ENCODE peak calls at places on chromosomes 4 and X, in eight cellular contexts. W, D, N, B, H, Q, I and A are unnamed samples.
A peak's percentile ranks its signal among the peaks of the same experiment; 100 is the strongest.

GRCh38 chr4:100314057-100314456 is 123.8 kb upstream of the DDIT4L start:
- DNase-seq in B (no peak), D (no peak), I (no peak), W (no peak), H (no peak), N (no peak), Q (no peak), A (no peak)

GRCh38 chr4:78288327-78288726 is 231.2 kb downstream of the FRAS1 start:
- DNase-seq in Q (no peak), N (no peak), H (no peak), B (no peak), D (no peak), I (no peak), W (no peak), A (no peak)

GRCh38 chr4:73690051-73690744 is 50.2 kb upstream of the CXCL8 start:
- DNase-seq in Q (no peak), I (no peak), N (no peak), B (no peak), W (no peak), H (no peak), D (no peak), A (no peak)

GRCh38 chr4:8690216-8690786 is 97.7 kb downstream of the CPZ start:
- DNase-seq in B (no peak), H (no peak), D (peak; percentile 40), W (no peak), Q (no peak), N (no peak), I (no peak), A (no peak)

GRCh38 chrX:71216446-71216845 is 6.6 kb upstream of the GJB1 start:
- DNase-seq in W (peak; percentile 17), Q (no peak), I (no peak), H (no peak), N (no peak), D (no peak), B (no peak), A (no peak)

GRCh38 chr4:26171953-26172352 is 148.9 kb upstream of the RBPJ start:
- DNase-seq in Q (no peak), W (no peak), I (no peak), D (no peak), H (no peak), B (no peak), N (no peak), A (no peak)

GRCh38 chr4:80243274-80244018 is 23.0 kb upstream of the FGF5 start:
- DNase-seq in B (no peak), W (no peak), Q (no peak), N (no peak), H (no peak), I (no peak), D (no peak), A (no peak)

GRCh38 chr4:144648042-144648441 is 2.1 kb downstream of the HHIP start:
- DNase-seq in N (no peak), I (no peak), H (no peak), W (no peak), B (no peak), Q (no peak), D (no peak), A (no peak)

GRCh38 chrX:151177141-151178027 is 1.0 kb downstream of the GPR50 start:
- DNase-seq in D (no peak), H (no peak), W (no peak), B (no peak), N (no peak), I (no peak), Q (no peak), A (no peak)

GRCh38 chr4:185896832-185897475 is 85.0 kb upstream of the SORBS2 start:
- DNase-seq in N (no peak), Q (no peak), W (no peak), D (no peak), I (no peak), B (no peak), H (no peak), A (no peak)

GRCh38 chr4:1794809-1795303 is 1.8 kb downstream of the FGFR3 start:
- DNase-seq in B (no peak), H (peak; percentile 68), Q (no peak), N (no peak), W (no peak), I (no peak), D (no peak), A (no peak)

GRCh38 chr4:169658196-169658595 is 37.8 kb downstream of the CLCN3 start:
- DNase-seq in I (no peak), B (no peak), W (no peak), H (no peak), Q (no peak), N (no peak), D (no peak), A (no peak)

GRCh38 chr4:103996637-103997036 is 276.9 kb upstream of the TACR3 start:
- DNase-seq in I (no peak), N (peak; percentile 18), W (no peak), H (no peak), Q (no peak), D (no peak), B (no peak), A (no peak)

GRCh38 chr4:16897991-16898827 is at the start of gene LDB2:
- DNase-seq in W (peak; percentile 30), H (peak; percentile 46), Q (peak; percentile 83), I (no peak), D (peak; percentile 88), B (peak; percentile 51), N (no peak), A (peak; percentile 45)

GRCh38 chr4:16894406-16894805 is 4.0 kb downstream of the LDB2 start:
- DNase-seq in W (no peak), D (no peak), B (no peak), H (no peak), Q (no peak), N (no peak), I (no peak), A (no peak)

GRCh38 chr4:16896871-16897270 is 1.6 kb downstream of the LDB2 start:
- DNase-seq in I (no peak), W (no peak), N (no peak), B (no peak), D (no peak), H (no peak), Q (no peak), A (no peak)

GRCh38 chr4:16900325-16900724 is 1.9 kb upstream of the LDB2 start:
- DNase-seq in I (no peak), Q (no peak), H (no peak), N (no peak), D (no peak), W (no peak), B (no peak), A (no peak)

GRCh38 chr4:16897351-16897750 is 1.1 kb downstream of the LDB2 start:
- DNase-seq in B (no peak), Q (no peak), D (no peak), I (no peak), H (no peak), W (no peak), N (no peak), A (no peak)
- H3K4me1 ChIP-seq in B (no peaks in the 10 kb centered on the region), Q (peaks cover 3% of the 10 kb centered on the region), D (peaks cover 12% of the 10 kb centered on the region), I (no peaks in the 10 kb centered on the region), H (peaks cover 5% of the 10 kb centered on the region), W (peaks cover 7% of the 10 kb centered on the region), N (no peaks in the 10 kb centered on the region), A (no peaks in the 10 kb centered on the region)

DNA sequence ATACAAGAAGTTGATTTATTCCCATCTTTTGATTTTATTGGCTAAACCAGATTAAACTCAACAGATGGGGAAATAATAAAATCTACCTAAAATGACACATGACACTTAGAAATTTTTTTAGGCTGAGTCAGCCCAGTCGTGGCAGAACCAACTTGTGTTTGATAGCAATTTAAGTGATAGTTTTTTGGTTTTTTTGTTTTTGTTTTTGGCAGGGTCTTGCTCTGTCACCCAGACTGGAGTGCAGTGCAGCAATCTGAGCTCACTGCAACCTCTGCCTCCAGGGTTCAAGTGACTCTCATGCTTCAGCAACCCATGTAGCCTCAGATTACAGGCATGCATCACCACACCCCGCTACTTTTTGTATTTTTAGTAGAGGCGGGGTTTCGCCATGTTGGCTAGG is 370.3 kb upstream of the NOCT start:
- DNase-seq in H (no peak), N (no peak), W (no peak), D (no peak), Q (no peak), B (no peak), I (no peak), A (no peak)
- TF ChIP-seq EP300 in H (no peak), N (no peak), W (no peak), D (no peak), Q (no peak), B (no peak), I (no peak), A (no peak)

GRCh38 chr4:112509243-112510190 is 6.5 kb downstream of the NEUROG2 start:
- DNase-seq in W (no peak), Q (no peak), D (no peak), H (peak; percentile 49), B (no peak), I (no peak), N (no peak), A (no peak)

GRCh38 chr4:112510191-112510467 is 5.9 kb downstream of the NEUROG2 start:
- DNase-seq in Q (no peak), D (no peak), W (no peak), B (no peak), I (no peak), H (peak; percentile 34), N (no peak), A (no peak)

GRCh38 chr4:112514079-112514448 is 1.9 kb downstream of the NEUROG2 start:
- DNase-seq in W (no peak), N (no peak), H (peak; percentile 33), Q (no peak), D (no peak), I (no peak), B (no peak), A (no peak)

GRCh38 chr4:112511294-112512118 is 4.5 kb downstream of the NEUROG2 start:
- DNase-seq in H (no peak), Q (no peak), W (no peak), I (no peak), D (no peak), N (no peak), B (no peak), A (no peak)

GRCh38 chr4:112510468-112511293 is 5.3 kb downstream of the NEUROG2 start:
- DNase-seq in H (peak; percentile 73), N (no peak), D (no peak), I (no peak), B (no peak), W (no peak), Q (no peak), A (no peak)
- H3K4me3 ChIP-seq in H (peak overlapping the region; percentile 46), N (no peak overlapping the region), D (peak overlapping the region; percentile 7), I (no peak overlapping the region), B (peak overlapping the region; percentile 38), W (no peak overlapping the region), Q (no peak overlapping the region), A (peak overlapping the region; percentile 11)

DNA sequence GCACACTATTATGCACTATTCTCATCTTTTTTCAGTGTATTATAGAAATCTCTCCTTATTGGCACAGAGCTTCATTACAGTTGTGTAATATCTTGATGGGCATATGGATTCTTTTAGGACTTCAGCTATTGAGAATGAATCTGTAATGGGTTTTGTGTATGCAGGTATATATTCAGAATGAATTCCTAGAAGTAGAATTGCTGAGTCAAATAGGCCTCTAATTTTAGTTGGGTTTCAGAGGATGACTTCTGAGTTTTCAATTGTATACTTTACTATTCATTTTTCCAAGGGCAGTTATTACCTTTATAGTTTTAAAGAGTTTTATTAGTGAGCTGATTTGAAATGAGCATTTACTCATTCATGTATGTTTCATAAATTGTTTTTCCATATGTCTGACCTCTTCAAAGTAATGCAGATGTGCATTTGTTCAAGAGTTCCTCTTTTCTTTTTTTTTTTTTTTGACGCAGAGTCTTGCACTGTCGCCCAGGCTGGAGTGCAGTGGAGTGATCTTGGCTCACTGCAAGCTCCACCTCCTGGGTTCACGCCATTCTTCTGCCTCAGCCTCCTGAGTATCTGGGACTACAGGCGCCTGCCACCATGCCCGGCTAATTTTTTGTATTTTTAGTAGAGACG is 19.5 kb downstream of the CASP6 start:
- DNase-seq in N (no peak), B (no peak), H (no peak), D (no peak), W (no peak), Q (no peak), I (no peak), A (no peak)
- H3K4me1 ChIP-seq in N (no peaks in the 10 kb centered on the region), B (no peaks in the 10 kb centered on the region), H (no peaks in the 10 kb centered on the region), D (no peaks in the 10 kb centered on the region), W (no peaks in the 10 kb centered on the region), Q (no peaks in the 10 kb centered on the region), I (no peaks in the 10 kb centered on the region), A (no peaks in the 10 kb centered on the region)